ENCODE peak calls at places on chromosomes 4 and X, in five cellular contexts. One of them, this sample, is unnamed.
A peak's percentile ranks its signal among the peaks of the same experiment; 100 is the strongest.

GRCh38 chr4:8674311-8674885 is 81.8 kb downstream of the CPZ start:
- DNase-seq in activated CD8-positive, alpha-beta T cell treated with anti-CD3 and anti-CD28 coated beads, Interleukin-2, amount 10 ng/mL, durations not matched to agents 7 days and 5 days: no peak
- DNase-seq in posterior cingulate gyrus: no peak
- DNase-seq in naive thymus-derived CD4-positive, alpha-beta T cell: no peak
- DNase-seq in left cardiac atrium: no peak
- DNase-seq in this sample: no peak

GRCh38 chrX:100687128-100687527 is 43.1 kb downstream of the SRPX2 start:
- DNase-seq in posterior cingulate gyrus: no peak
- DNase-seq in naive thymus-derived CD4-positive, alpha-beta T cell: no peak
- DNase-seq in activated CD8-positive, alpha-beta T cell treated with anti-CD3 and anti-CD28 coated beads, Interleukin-2, amount 10 ng/mL, durations not matched to agents 7 days and 5 days: no peak
- DNase-seq in left cardiac atrium: no peak
- DNase-seq in this sample: no peak

GRCh38 chr4:108155373-108155772 is 13.4 kb downstream of the LEF1 start:
- DNase-seq in activated CD8-positive, alpha-beta T cell treated with anti-CD3 and anti-CD28 coated beads, Interleukin-2, amount 10 ng/mL, durations not matched to agents 7 days and 5 days: peak; percentile 59
- DNase-seq in left cardiac atrium: no peak
- DNase-seq in naive thymus-derived CD4-positive, alpha-beta T cell: peak; percentile 38
- DNase-seq in posterior cingulate gyrus: no peak
- DNase-seq in this sample: no peak

GRCh38 chrX:14351889-14352288 is 177.4 kb upstream of the GLRA2 start:
- DNase-seq in activated CD8-positive, alpha-beta T cell treated with anti-CD3 and anti-CD28 coated beads, Interleukin-2, amount 10 ng/mL, durations not matched to agents 7 days and 5 days: no peak
- DNase-seq in left cardiac atrium: no peak
- DNase-seq in posterior cingulate gyrus: no peak
- DNase-seq in naive thymus-derived CD4-positive, alpha-beta T cell: no peak
- DNase-seq in this sample: no peak

GRCh38 chr4:80295331-80295730 is 28.9 kb downstream of the FGF5 start:
- DNase-seq in activated CD8-positive, alpha-beta T cell treated with anti-CD3 and anti-CD28 coated beads, Interleukin-2, amount 10 ng/mL, durations not matched to agents 7 days and 5 days: no peak
- DNase-seq in naive thymus-derived CD4-positive, alpha-beta T cell: no peak
- DNase-seq in posterior cingulate gyrus: no peak
- DNase-seq in left cardiac atrium: no peak
- DNase-seq in this sample: no peak

GRCh38 chrX:69951756-69952155 is 98.0 kb downstream of the AWAT2 start:
- DNase-seq in naive thymus-derived CD4-positive, alpha-beta T cell: no peak
- DNase-seq in posterior cingulate gyrus: no peak
- DNase-seq in activated CD8-positive, alpha-beta T cell treated with anti-CD3 and anti-CD28 coated beads, Interleukin-2, amount 10 ng/mL, durations not matched to agents 7 days and 5 days: no peak
- DNase-seq in left cardiac atrium: no peak
- DNase-seq in this sample: no peak

GRCh38 chr4:6916587-6917444 is 7.2 kb downstream of the TBC1D14 start:
- DNase-seq in posterior cingulate gyrus: no peak
- DNase-seq in left cardiac atrium: no peak
- DNase-seq in naive thymus-derived CD4-positive, alpha-beta T cell: no peak
- DNase-seq in activated CD8-positive, alpha-beta T cell treated with anti-CD3 and anti-CD28 coated beads, Interleukin-2, amount 10 ng/mL, durations not matched to agents 7 days and 5 days: peak; percentile 72
- DNase-seq in this sample: no peak

GRCh38 chr4:97394653-97395052 is 748.6 kb downstream of the STPG2 start:
- DNase-seq in left cardiac atrium: no peak
- DNase-seq in posterior cingulate gyrus: no peak
- DNase-seq in naive thymus-derived CD4-positive, alpha-beta T cell: no peak
- DNase-seq in activated CD8-positive, alpha-beta T cell treated with anti-CD3 and anti-CD28 coated beads, Interleukin-2, amount 10 ng/mL, durations not matched to agents 7 days and 5 days: no peak
- DNase-seq in this sample: no peak

GRCh38 chr4:17323619-17324400 is 188.1 kb downstream of the QDPR start:
- DNase-seq in activated CD8-positive, alpha-beta T cell treated with anti-CD3 and anti-CD28 coated beads, Interleukin-2, amount 10 ng/mL, durations not matched to agents 7 days and 5 days: no peak
- DNase-seq in naive thymus-derived CD4-positive, alpha-beta T cell: no peak
- DNase-seq in left cardiac atrium: peak; percentile 23
- DNase-seq in posterior cingulate gyrus: no peak
- DNase-seq in this sample: no peak

GRCh38 chrX:53794181-53794580 is 107.7 kb upstream of the HUWE1 start:
- DNase-seq in posterior cingulate gyrus: no peak
- DNase-seq in left cardiac atrium: no peak
- DNase-seq in activated CD8-positive, alpha-beta T cell treated with anti-CD3 and anti-CD28 coated beads, Interleukin-2, amount 10 ng/mL, durations not matched to agents 7 days and 5 days: no peak
- DNase-seq in naive thymus-derived CD4-positive, alpha-beta T cell: no peak
- DNase-seq in this sample: no peak

GRCh38 chrX:136806891-136807410 is 26.2 kb upstream of the ARHGEF6 start:
- DNase-seq in activated CD8-positive, alpha-beta T cell treated with anti-CD3 and anti-CD28 coated beads, Interleukin-2, amount 10 ng/mL, durations not matched to agents 7 days and 5 days: no peak
- DNase-seq in left cardiac atrium: no peak
- DNase-seq in naive thymus-derived CD4-positive, alpha-beta T cell: no peak
- DNase-seq in posterior cingulate gyrus: no peak
- DNase-seq in this sample: no peak

GRCh38 chr4:81620442-81620841 is 148.7 kb upstream of the RASGEF1B start:
- DNase-seq in naive thymus-derived CD4-positive, alpha-beta T cell: no peak
- DNase-seq in activated CD8-positive, alpha-beta T cell treated with anti-CD3 and anti-CD28 coated beads, Interleukin-2, amount 10 ng/mL, durations not matched to agents 7 days and 5 days: no peak
- DNase-seq in posterior cingulate gyrus: no peak
- DNase-seq in left cardiac atrium: no peak
- DNase-seq in this sample: no peak

GRCh38 chrX:16953606-16954211 is 7.3 kb downstream of the REPS2 start:
- DNase-seq in left cardiac atrium: no peak
- DNase-seq in activated CD8-positive, alpha-beta T cell treated with anti-CD3 and anti-CD28 coated beads, Interleukin-2, amount 10 ng/mL, durations not matched to agents 7 days and 5 days: no peak
- DNase-seq in naive thymus-derived CD4-positive, alpha-beta T cell: no peak
- DNase-seq in posterior cingulate gyrus: no peak
- DNase-seq in this sample: no peak

GRCh38 chr4:13527983-13528822 is 16.1 kb downstream of the NKX3-2 start:
- DNase-seq in activated CD8-positive, alpha-beta T cell treated with anti-CD3 and anti-CD28 coated beads, Interleukin-2, amount 10 ng/mL, durations not matched to agents 7 days and 5 days: no peak
- DNase-seq in naive thymus-derived CD4-positive, alpha-beta T cell: no peak
- DNase-seq in posterior cingulate gyrus: no peak
- DNase-seq in left cardiac atrium: peak; percentile 20
- DNase-seq in this sample: no peak

GRCh38 chr4:26873391-26874026 is 12.9 kb downstream of the STIM2 start:
- DNase-seq in left cardiac atrium: no peak
- DNase-seq in naive thymus-derived CD4-positive, alpha-beta T cell: no peak
- DNase-seq in activated CD8-positive, alpha-beta T cell treated with anti-CD3 and anti-CD28 coated beads, Interleukin-2, amount 10 ng/mL, durations not matched to agents 7 days and 5 days: peak; percentile 78
- DNase-seq in posterior cingulate gyrus: no peak
- DNase-seq in this sample: no peak

GRCh38 chrX:153727108-153727931 is 2.7 kb downstream of the ABCD1 start:
- DNase-seq in naive thymus-derived CD4-positive, alpha-beta T cell: no peak
- DNase-seq in posterior cingulate gyrus: peak; percentile 66
- DNase-seq in activated CD8-positive, alpha-beta T cell treated with anti-CD3 and anti-CD28 coated beads, Interleukin-2, amount 10 ng/mL, durations not matched to agents 7 days and 5 days: no peak
- DNase-seq in left cardiac atrium: peak; percentile 53
- DNase-seq in this sample: no peak

This sample was measured in progenitor cell of endocrine pancreas.